ENCODE peak calls at places on chromosomes 5 and 9, in five cellular contexts. Q is body of pancreas; J is Caki2; F is activated T-cell treated with anti-CD3 and anti-CD28 coated beads, Interleukin-2, amount 50 U/mL, for 72 hours; C is CD8-positive, alpha-beta memory T cell. W is an unnamed sample.

GRCh38 chr5:61228229-61228628 is 66.0 kb upstream of the SMIM15 start:
- DNase-seq in Q (peak), C (no peak), J (no peak), F (no peak), W (no peak)

GRCh38 chr5:76082790-76083554 is at the start of gene SV2C:
- DNase-seq in J (peak), C (no peak), Q (no peak), F (peak), W (no peak)

GRCh38 chr5:150515446-150515845 is 7.5 kb downstream of the NDST1 start:
- DNase-seq in C (no peak), F (no peak), Q (no peak), J (no peak), W (peak)

GRCh38 chr5:73796164-73797141 is 170.5 kb downstream of the ARHGEF28 start:
- DNase-seq in C (no peak), J (peak), Q (peak), F (peak), W (no peak)

GRCh38 chr9:1018121-1018520 is 32.0 kb upstream of the DMRT2 start:
- DNase-seq in C (no peak), J (no peak), Q (no peak), F (peak), W (no peak)

GRCh38 chr9:131043097-131043496 is 34.1 kb downstream of the LAMC3 start:
- DNase-seq in C (no peak), J (no peak), Q (no peak), F (no peak), W (no peak)

GRCh38 chr5:100623719-100624118 is 88.5 kb downstream of the FAM174A start:
- DNase-seq in Q (no peak), F (no peak), C (no peak), J (no peak), W (no peak)

GRCh38 chr5:128084228-128085167 is 932 bp downstream of the SLC12A2 start:
- DNase-seq in C (peak), F (peak), J (peak), Q (peak), W (no peak)

GRCh38 chr9:123507992-123508391 is 152.0 kb downstream of the CRB2 start:
- DNase-seq in Q (no peak), F (no peak), C (no peak), J (no peak), W (no peak)

GRCh38 chr5:168936511-168936910 is 357.3 kb upstream of the PANK3 start:
- DNase-seq in J (no peak), C (no peak), Q (no peak), F (no peak), W (no peak)

GRCh38 chr9:129436751-129437625 is 183.9 kb downstream of the C9orf50 start:
- DNase-seq in Q (peak), F (peak), J (no peak), C (peak), W (peak)

GRCh38 chr5:42887575-42887974 is 75.9 kb upstream of the SELENOP start:
- DNase-seq in J (no peak), C (no peak), Q (no peak), F (no peak), W (no peak)

GRCh38 chr5:38535845-38536244 is 20.6 kb downstream of the LIFR start:
- DNase-seq in F (no peak), C (no peak), Q (no peak), J (no peak), W (no peak)

GRCh38 chr5:67196537-67197059 is at the start of gene CD180:
- DNase-seq in C (no peak), J (no peak), Q (no peak), F (no peak), W (no peak)

GRCh38 chr9:105158020-105158419 is 86.4 kb upstream of the SLC44A1 start:
- DNase-seq in J (no peak), C (no peak), Q (no peak), F (no peak), W (no peak)

GRCh38 chr5:60297658-60298057 is 402.3 kb downstream of the DEPDC1B start:
- DNase-seq in Q (no peak), J (no peak), C (no peak), F (no peak), W (no peak)

GRCh38 chr9:31185831-31186230 is 1198.6 kb upstream of the ACO1 start:
- DNase-seq in F (no peak), C (no peak), Q (no peak), J (no peak), W (no peak)

GRCh38 chr9:134689320-134690181 is 47.9 kb downstream of the COL5A1 start:
- DNase-seq in F (peak), J (peak), Q (peak), C (no peak), W (no peak)

GRCh38 chr5:149811453-149811852 is 81.3 kb downstream of the PPARGC1B start:
- DNase-seq in C (no peak), F (no peak), J (no peak), Q (no peak), W (no peak)

GRCh38 chr5:6553986-6554385 is 78.9 kb downstream of the NSUN2 start:
- DNase-seq in Q (no peak), J (no peak), F (no peak), C (no peak), W (no peak)

GRCh38 chr5:96716716-96717115 is 54.5 kb downstream of the CAST start:
- DNase-seq in F (no peak), J (no peak), Q (no peak), C (no peak), W (no peak)

GRCh38 chr5:165014439-165014838 is 1509.0 kb downstream of the MAT2B start:
- DNase-seq in F (no peak), C (no peak), Q (no peak), J (no peak), W (no peak)

GRCh38 chr9:131304676-131305366 is 15.3 kb downstream of the PLPP7 start:
- DNase-seq in C (no peak), Q (no peak), J (no peak), F (no peak), W (no peak)

GRCh38 chr5:126009566-126009965 is 413.6 kb upstream of the GRAMD2B start:
- DNase-seq in F (no peak), C (no peak), J (no peak), Q (no peak), W (no peak)

GRCh38 chr9:79572032-79572890 is 496 bp downstream of the TLE4 start:
- DNase-seq in F (peak), Q (peak), C (no peak), J (peak), W (no peak)

GRCh38 chr9:113541019-113541900 is 77.7 kb downstream of the RGS3 start:
- DNase-seq in C (no peak), J (peak), F (no peak), Q (peak), W (no peak)

GRCh38 chr5:156920042-156920860 is 42.8 kb downstream of the TIMD4 start:
- DNase-seq in C (peak), Q (no peak), J (peak), F (peak), W (no peak)

GRCh38 chr5:150672237-150672883 is 11.3 kb downstream of the MYOZ3 start:
- DNase-seq in C (no peak), Q (peak), J (no peak), F (peak), W (no peak)

GRCh38 chr9:122346478-122347347 is 24.1 kb upstream of the PTGS1 start:
- DNase-seq in Q (peak), C (no peak), F (peak), J (no peak), W (no peak)

GRCh38 chr5:55426455-55426854 is 108.3 kb downstream of the PLPP1 start:
- DNase-seq in C (no peak), Q (no peak), J (no peak), F (no peak), W (no peak)

GRCh38 chr9:134887219-134887618 is 6.6 kb downstream of the FCN2 start:
- DNase-seq in J (no peak), F (no peak), Q (no peak), C (no peak), W (no peak)

GRCh38 chr5:128014578-128014977 is 69.0 kb upstream of the SLC12A2 start:
- DNase-seq in F (no peak), J (no peak), Q (no peak), C (no peak), W (no peak)

GRCh38 chr5:139378101-139378825 is 4.8 kb downstream of the SLC23A1 start:
- DNase-seq in Q (no peak), C (peak), F (no peak), J (no peak), W (no peak)